ENCODE peak calls at places on chromosome 21, in five cellular contexts. One of them, this sample, is unnamed.

GRCh38 chr21:35697321-35697808 is 363.0 kb downstream of the SETD4 start:
- DNase-seq in heart left ventricle: peak; percentile 92
- DNase-seq in fibroblast of pulmonary artery: peak; percentile 43
- DNase-seq in body of pancreas: peak; percentile 94
- DNase-seq in GM23248: peak; percentile 5
- DNase-seq in this sample: peak; percentile 36

GRCh38 chr21:41250519-41250918 is 66.1 kb upstream of the FAM3B start:
- DNase-seq in heart left ventricle: no peak
- DNase-seq in fibroblast of pulmonary artery: peak; percentile 40
- DNase-seq in body of pancreas: peak; percentile 78
- DNase-seq in GM23248: peak; percentile 81
- DNase-seq in this sample: no peak

GRCh38 chr21:37804001-37804400 is 112.3 kb downstream of the KCNJ6 start:
- DNase-seq in heart left ventricle: no peak
- DNase-seq in fibroblast of pulmonary artery: no peak
- DNase-seq in body of pancreas: no peak
- DNase-seq in GM23248: no peak
- DNase-seq in this sample: no peak

GRCh38 chr21:27813750-27814149 is 846.9 kb upstream of the ADAMTS5 start:
- DNase-seq in heart left ventricle: peak; percentile 35
- DNase-seq in fibroblast of pulmonary artery: no peak
- DNase-seq in body of pancreas: no peak
- DNase-seq in GM23248: no peak
- DNase-seq in this sample: no peak

GRCh38 chr21:21714396-21714795 is 716.2 kb downstream of the NCAM2 start:
- DNase-seq in heart left ventricle: no peak
- DNase-seq in fibroblast of pulmonary artery: peak; percentile 68
- DNase-seq in body of pancreas: no peak
- DNase-seq in GM23248: peak; percentile 85
- DNase-seq in this sample: peak; percentile 69

GRCh38 chr21:27219068-27219467 is 252.2 kb upstream of the ADAMTS5 start:
- DNase-seq in heart left ventricle: no peak
- DNase-seq in fibroblast of pulmonary artery: peak; percentile 89
- DNase-seq in body of pancreas: no peak
- DNase-seq in GM23248: peak; percentile 92
- DNase-seq in this sample: peak; percentile 58

GRCh38 chr21:42112223-42112622 is 41.1 kb downstream of the UMODL1 start:
- DNase-seq in heart left ventricle: no peak
- DNase-seq in fibroblast of pulmonary artery: no peak
- DNase-seq in body of pancreas: no peak
- DNase-seq in GM23248: no peak
- DNase-seq in this sample: no peak

GRCh38 chr21:37766104-37766503 is 150.2 kb downstream of the KCNJ6 start:
- DNase-seq in heart left ventricle: no peak
- DNase-seq in fibroblast of pulmonary artery: no peak
- DNase-seq in body of pancreas: no peak
- DNase-seq in GM23248: no peak
- DNase-seq in this sample: no peak

GRCh38 chr21:29235714-29236197 is 63.0 kb upstream of the BACH1 start:
- DNase-seq in heart left ventricle: no peak
- DNase-seq in fibroblast of pulmonary artery: no peak
- DNase-seq in body of pancreas: no peak
- DNase-seq in GM23248: no peak
- DNase-seq in this sample: no peak

GRCh38 chr21:23452384-23453083 is 2154.7 kb downstream of the MRPL39 start:
- DNase-seq in heart left ventricle: no peak
- DNase-seq in fibroblast of pulmonary artery: no peak
- DNase-seq in body of pancreas: peak; percentile 52
- DNase-seq in GM23248: no peak
- DNase-seq in this sample: no peak

GRCh38 chr21:34968414-34969333 is 80.4 kb downstream of the RUNX1 start:
- DNase-seq in heart left ventricle: no peak
- DNase-seq in fibroblast of pulmonary artery: no peak
- DNase-seq in body of pancreas: no peak
- DNase-seq in GM23248: no peak
- DNase-seq in this sample: no peak

GRCh38 chr21:41973861-41974751 is 20.3 kb upstream of the C2CD2 start:
- DNase-seq in heart left ventricle: peak; percentile 70
- DNase-seq in fibroblast of pulmonary artery: peak; percentile 14
- DNase-seq in body of pancreas: no peak
- DNase-seq in GM23248: no peak
- DNase-seq in this sample: no peak

GRCh38 chr21:44088401-44088780 is 18.8 kb upstream of the PWP2 start:
- DNase-seq in heart left ventricle: no peak
- DNase-seq in fibroblast of pulmonary artery: no peak
- DNase-seq in body of pancreas: no peak
- DNase-seq in GM23248: no peak
- DNase-seq in this sample: no peak

GRCh38 chr21:42238185-42238934 is 19.4 kb downstream of the ABCG1 start:
- DNase-seq in heart left ventricle: peak; percentile 12
- DNase-seq in fibroblast of pulmonary artery: no peak
- DNase-seq in body of pancreas: no peak
- DNase-seq in GM23248: no peak
- DNase-seq in this sample: no peak

GRCh38 chr21:42319368-42319767 is 4.2 kb upstream of the TFF3 start:
- DNase-seq in heart left ventricle: no peak
- DNase-seq in fibroblast of pulmonary artery: no peak
- DNase-seq in body of pancreas: no peak
- DNase-seq in GM23248: no peak
- DNase-seq in this sample: no peak

GRCh38 chr21:42150458-42151085 is 68.4 kb upstream of the ABCG1 start:
- DNase-seq in heart left ventricle: no peak
- DNase-seq in fibroblast of pulmonary artery: no peak
- DNase-seq in body of pancreas: no peak
- DNase-seq in GM23248: no peak
- DNase-seq in this sample: no peak

GRCh38 chr21:28991861-28992525 is 684 bp downstream of the LTN1 start:
- DNase-seq in heart left ventricle: no peak
- DNase-seq in fibroblast of pulmonary artery: no peak
- DNase-seq in body of pancreas: no peak
- DNase-seq in GM23248: peak; percentile 44
- DNase-seq in this sample: no peak

GRCh38 chr21:18877932-18878331 is 474.3 kb upstream of the TMPRSS15 start:
- DNase-seq in heart left ventricle: no peak
- DNase-seq in fibroblast of pulmonary artery: no peak
- DNase-seq in body of pancreas: no peak
- DNase-seq in GM23248: no peak
- DNase-seq in this sample: peak; percentile 0

GRCh38 chr21:34771512-34772028 is 102.8 kb downstream of the CLIC6 start:
- DNase-seq in heart left ventricle: no peak
- DNase-seq in fibroblast of pulmonary artery: peak; percentile 78
- DNase-seq in body of pancreas: no peak
- DNase-seq in GM23248: peak; percentile 76
- DNase-seq in this sample: peak; percentile 73

GRCh38 chr21:15441060-15441493 is 288.7 kb upstream of the USP25 start:
- DNase-seq in heart left ventricle: no peak
- DNase-seq in fibroblast of pulmonary artery: no peak
- DNase-seq in body of pancreas: no peak
- DNase-seq in GM23248: no peak
- DNase-seq in this sample: no peak

GRCh38 chr21:41289431-41289830 is 27.2 kb upstream of the FAM3B start:
- DNase-seq in heart left ventricle: no peak
- DNase-seq in fibroblast of pulmonary artery: peak; percentile 4
- DNase-seq in body of pancreas: peak; percentile 53
- DNase-seq in GM23248: no peak
- DNase-seq in this sample: no peak

GRCh38 chr21:43194303-43195130 is 25.7 kb downstream of the CRYAA start:
- DNase-seq in heart left ventricle: no peak
- DNase-seq in fibroblast of pulmonary artery: no peak
- DNase-seq in body of pancreas: no peak
- DNase-seq in GM23248: no peak
- DNase-seq in this sample: no peak

GRCh38 chr21:41762753-41763152 is 4.1 kb downstream of the RIPK4 start:
- DNase-seq in heart left ventricle: no peak
- DNase-seq in fibroblast of pulmonary artery: no peak
- DNase-seq in body of pancreas: no peak
- DNase-seq in GM23248: no peak
- DNase-seq in this sample: no peak

GRCh38 chr21:43339668-43340067 is 87.3 kb downstream of the SIK1 start:
- DNase-seq in heart left ventricle: no peak
- DNase-seq in fibroblast of pulmonary artery: no peak
- DNase-seq in body of pancreas: no peak
- DNase-seq in GM23248: no peak
- DNase-seq in this sample: no peak

GRCh38 chr21:41953249-41953830 is 478 bp downstream of the C2CD2 start:
- DNase-seq in heart left ventricle: peak; percentile 50
- DNase-seq in fibroblast of pulmonary artery: no peak
- DNase-seq in body of pancreas: peak; percentile 36
- DNase-seq in GM23248: peak; percentile 65
- DNase-seq in this sample: no peak

GRCh38 chr21:35172231-35172630 is 123.1 kb upstream of the RUNX1 start:
- DNase-seq in heart left ventricle: no peak
- DNase-seq in fibroblast of pulmonary artery: no peak
- DNase-seq in body of pancreas: no peak
- DNase-seq in GM23248: no peak
- DNase-seq in this sample: no peak

GRCh38 chr21:28832715-28833061 is 160.0 kb downstream of the LTN1 start:
- DNase-seq in heart left ventricle: no peak
- DNase-seq in fibroblast of pulmonary artery: no peak
- DNase-seq in body of pancreas: no peak
- DNase-seq in GM23248: no peak
- DNase-seq in this sample: no peak

GRCh38 chr21:41926068-41926806 is 27.6 kb downstream of the C2CD2 start:
- DNase-seq in heart left ventricle: no peak
- DNase-seq in fibroblast of pulmonary artery: peak; percentile 56
- DNase-seq in body of pancreas: peak; percentile 52
- DNase-seq in GM23248: peak; percentile 76
- DNase-seq in this sample: no peak

GRCh38 chr21:34844924-34845238 is 176.1 kb downstream of the CLIC6 start:
- DNase-seq in heart left ventricle: no peak
- DNase-seq in fibroblast of pulmonary artery: no peak
- DNase-seq in body of pancreas: no peak
- DNase-seq in GM23248: no peak
- DNase-seq in this sample: no peak

GRCh38 chr21:43827015-43827611 is 37.7 kb downstream of the RRP1 start:
- DNase-seq in heart left ventricle: no peak
- DNase-seq in fibroblast of pulmonary artery: peak; percentile 59
- DNase-seq in body of pancreas: no peak
- DNase-seq in GM23248: peak; percentile 85
- DNase-seq in this sample: no peak

GRCh38 chr21:34885636-34886553 is 163.2 kb downstream of the RUNX1 start:
- DNase-seq in heart left ventricle: no peak
- DNase-seq in fibroblast of pulmonary artery: peak; percentile 54
- DNase-seq in body of pancreas: peak; percentile 15
- DNase-seq in GM23248: peak; percentile 43
- DNase-seq in this sample: no peak

GRCh38 chr21:46459356-46460112 is 843 bp downstream of the DIP2A start:
- DNase-seq in heart left ventricle: peak; percentile 59
- DNase-seq in fibroblast of pulmonary artery: peak; percentile 46
- DNase-seq in body of pancreas: peak; percentile 61
- DNase-seq in GM23248: peak; percentile 83
- DNase-seq in this sample: no peak

DNA sequence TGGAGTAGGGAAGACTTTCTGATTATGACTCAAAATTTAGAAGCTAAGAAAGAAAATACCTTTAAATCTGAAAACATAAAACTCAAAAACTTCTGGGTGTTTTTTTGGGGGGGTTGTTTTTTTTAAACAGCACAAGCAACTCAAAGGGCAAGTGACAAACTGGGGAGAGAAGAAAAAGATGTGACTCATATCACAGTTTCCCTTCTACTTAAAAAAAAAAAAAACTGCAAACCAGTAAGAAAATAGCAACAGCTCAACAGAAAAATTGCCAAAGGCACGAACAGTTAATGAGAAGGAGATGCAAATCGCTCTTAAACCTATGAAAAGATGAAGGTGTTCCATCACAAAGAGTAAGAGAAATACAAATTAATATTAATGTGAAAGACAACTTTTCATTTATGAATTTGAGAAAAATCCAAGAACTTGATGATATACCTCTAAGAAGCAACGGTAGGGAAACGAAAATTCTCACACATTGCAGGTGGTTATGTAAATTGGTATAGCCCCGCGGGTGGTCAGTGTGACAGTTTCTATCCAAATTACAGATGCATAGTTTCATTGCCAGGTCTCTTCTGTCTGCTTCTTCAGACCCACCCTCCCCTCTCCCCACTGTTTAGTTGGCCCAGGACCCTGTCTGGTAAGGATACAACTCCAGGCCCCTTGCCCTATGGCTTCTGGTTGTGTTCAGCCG is 9.0 kb downstream of the IFNAR2 start:
- DNase-seq in heart left ventricle: no peak
- DNase-seq in fibroblast of pulmonary artery: no peak
- DNase-seq in body of pancreas: no peak
- DNase-seq in GM23248: peak; percentile 37
- DNase-seq in this sample: no peak
- H3K4me3 ChIP-seq in heart left ventricle: no peak overlapping the region
- H3K4me3 ChIP-seq in fibroblast of pulmonary artery: no peak overlapping the region
- H3K4me3 ChIP-seq in body of pancreas: no peak overlapping the region
- H3K4me3 ChIP-seq in GM23248: no peak overlapping the region
- H3K4me3 ChIP-seq in this sample: no peak overlapping the region

DNA sequence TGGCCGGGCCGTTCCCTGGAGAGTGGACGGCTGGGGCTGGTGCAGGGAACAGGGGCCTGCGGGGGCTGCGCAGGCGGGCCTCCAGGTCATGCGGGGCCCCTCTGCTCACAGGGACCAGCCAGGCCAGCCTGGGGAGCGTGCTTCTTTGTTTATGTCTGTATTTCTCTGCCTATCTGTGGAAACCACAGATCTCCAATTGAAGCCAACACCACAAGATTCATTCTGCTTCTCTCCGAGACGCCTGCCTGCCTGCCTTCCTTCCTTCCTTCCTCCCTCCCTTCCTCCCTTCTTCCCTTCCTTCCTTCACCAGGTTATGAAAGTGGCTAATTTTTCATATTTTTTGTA is 39.9 kb upstream of the HMGN1 start:
- DNase-seq in heart left ventricle: no peak
- DNase-seq in fibroblast of pulmonary artery: no peak
- DNase-seq in body of pancreas: no peak
- DNase-seq in GM23248: no peak
- DNase-seq in this sample: no peak
- H3K4me3 ChIP-seq in heart left ventricle: peak overlapping the region; percentile 61
- H3K4me3 ChIP-seq in fibroblast of pulmonary artery: peak overlapping the region; percentile 65
- H3K4me3 ChIP-seq in body of pancreas: no peak overlapping the region
- H3K4me3 ChIP-seq in GM23248: peak overlapping the region; percentile 78
- H3K4me3 ChIP-seq in this sample: peak overlapping the region; percentile 53

GRCh38 chr21:31305888-31306287 is 38.2 kb downstream of the TIAM1 start:
- DNase-seq in heart left ventricle: no peak
- DNase-seq in fibroblast of pulmonary artery: no peak
- DNase-seq in body of pancreas: no peak
- DNase-seq in GM23248: no peak
- DNase-seq in this sample: no peak
- H3K4me3 ChIP-seq in heart left ventricle: no peak overlapping the region
- H3K4me3 ChIP-seq in fibroblast of pulmonary artery: no peak overlapping the region
- H3K4me3 ChIP-seq in body of pancreas: no peak overlapping the region
- H3K4me3 ChIP-seq in GM23248: no peak overlapping the region
- H3K4me3 ChIP-seq in this sample: no peak overlapping the region

GRCh38 chr21:16589046-16589445 is 859.3 kb downstream of the USP25 start:
- DNase-seq in heart left ventricle: no peak
- DNase-seq in fibroblast of pulmonary artery: no peak
- DNase-seq in body of pancreas: no peak
- DNase-seq in GM23248: peak; percentile 35
- DNase-seq in this sample: no peak
- H3K4me3 ChIP-seq in heart left ventricle: no peak overlapping the region
- H3K4me3 ChIP-seq in fibroblast of pulmonary artery: peak overlapping the region; percentile 57
- H3K4me3 ChIP-seq in body of pancreas: no peak overlapping the region
- H3K4me3 ChIP-seq in GM23248: peak overlapping the region; percentile 80
- H3K4me3 ChIP-seq in this sample: no peak overlapping the region